ENCODE peak calls at places on chromosomes 2 and 18, in seven cellular contexts. One of them, this sample, is unnamed.

GRCh38 chr18:9534844-9535243 is 59.5 kb downstream of the RALBP1 start:
- DNase-seq in BJ: no peak
- DNase-seq in posterior cingulate gyrus: no peak
- DNase-seq in kidney tubule cell: no peak
- DNase-seq in type B pancreatic cell: no peak
- DNase-seq in adrenal gland: no peak
- DNase-seq in SIG-M5: no peak
- DNase-seq in this sample: no peak

GRCh38 chr2:108073425-108074072 is 87.2 kb downstream of the SLC5A7 start:
- DNase-seq in BJ: no peak
- DNase-seq in posterior cingulate gyrus: no peak
- DNase-seq in kidney tubule cell: no peak
- DNase-seq in type B pancreatic cell: no peak
- DNase-seq in adrenal gland: no peak
- DNase-seq in SIG-M5: no peak
- DNase-seq in this sample: no peak

GRCh38 chr18:44950685-44951195 is 270.1 kb downstream of the SETBP1 start:
- DNase-seq in BJ: no peak
- DNase-seq in posterior cingulate gyrus: no peak
- DNase-seq in kidney tubule cell: no peak
- DNase-seq in type B pancreatic cell: no peak
- DNase-seq in adrenal gland: no peak
- DNase-seq in SIG-M5: no peak
- DNase-seq in this sample: no peak

GRCh38 chr18:8821531-8821930 is 116.2 kb downstream of the MTCL1 start:
- DNase-seq in BJ: no peak
- DNase-seq in posterior cingulate gyrus: no peak
- DNase-seq in kidney tubule cell: no peak
- DNase-seq in type B pancreatic cell: no peak
- DNase-seq in adrenal gland: no peak
- DNase-seq in SIG-M5: no peak
- DNase-seq in this sample: no peak

GRCh38 chr18:9087144-9087543 is 15.4 kb upstream of the NDUFV2 start:
- DNase-seq in BJ: no peak
- DNase-seq in posterior cingulate gyrus: no peak
- DNase-seq in kidney tubule cell: no peak
- DNase-seq in type B pancreatic cell: no peak
- DNase-seq in adrenal gland: no peak
- DNase-seq in SIG-M5: no peak
- DNase-seq in this sample: no peak

GRCh38 chr2:122072666-122073065 is 317.2 kb downstream of the TSN start:
- DNase-seq in BJ: no peak
- DNase-seq in posterior cingulate gyrus: no peak
- DNase-seq in kidney tubule cell: peak; percentile 66
- DNase-seq in type B pancreatic cell: no peak
- DNase-seq in adrenal gland: no peak
- DNase-seq in SIG-M5: no peak
- DNase-seq in this sample: peak; percentile 23

GRCh38 chr2:63440612-63441011 is 147.7 kb downstream of the WDPCP start:
- DNase-seq in BJ: no peak
- DNase-seq in posterior cingulate gyrus: no peak
- DNase-seq in kidney tubule cell: no peak
- DNase-seq in type B pancreatic cell: no peak
- DNase-seq in adrenal gland: no peak
- DNase-seq in SIG-M5: no peak
- DNase-seq in this sample: no peak

GRCh38 chr2:27085670-27086089 is 892 bp upstream of the KHK start:
- DNase-seq in BJ: no peak
- DNase-seq in posterior cingulate gyrus: peak; percentile 96
- DNase-seq in kidney tubule cell: peak; percentile 70
- DNase-seq in type B pancreatic cell: no peak
- DNase-seq in adrenal gland: peak; percentile 81
- DNase-seq in SIG-M5: no peak
- DNase-seq in this sample: no peak

This sample was measured in osteocyte.